ENCODE peak calls at places on chromosomes 6 and 20, in four cellular contexts. S is CD4-positive, alpha-beta T cell; R is skeletal muscle cell; C is non-pigmented ciliary epithelial cell. L is an unnamed sample.
A peak's percentile ranks its signal among the peaks of the same experiment; 100 is the strongest.

GRCh38 chr20:24781061-24781980 is 167.7 kb upstream of the CST7 start:
- DNase-seq in S (no peak), R (no peak), C (no peak), L (no peak)

GRCh38 chr6:387293-387694 is 4.3 kb upstream of the IRF4 start:
- DNase-seq in S (no peak), R (no peak), C (no peak), L (no peak)

GRCh38 chr6:15351631-15352030 is 105.8 kb downstream of the JARID2 start:
- DNase-seq in S (no peak), R (peak; percentile 81), C (no peak), L (no peak)

GRCh38 chr6:11381801-11382513 is 149.5 kb upstream of the NEDD9 start:
- DNase-seq in S (peak; percentile 75), R (no peak), C (no peak), L (peak; percentile 62)

GRCh38 chr6:73854998-73855718 is 159.2 kb downstream of the CD109 start:
- DNase-seq in S (no peak), R (no peak), C (peak; percentile 24), L (no peak)

GRCh38 chr6:12097791-12098190 is 85.7 kb downstream of the HIVEP1 start:
- DNase-seq in S (no peak), R (no peak), C (no peak), L (no peak)

GRCh38 chr20:57260065-57260958 is 6.1 kb downstream of the BMP7 start:
- DNase-seq in S (no peak), R (no peak), C (no peak), L (no peak)

GRCh38 chr20:61942526-61942925 is 123.2 kb downstream of the TAF4 start:
- DNase-seq in S (no peak), R (no peak), C (no peak), L (no peak)

GRCh38 chr6:154277578-154278128 is 79.0 kb downstream of the IPCEF1 start:
- DNase-seq in S (no peak), R (no peak), C (no peak), L (no peak)